ENCODE peak calls at places on chromosomes 3 and 15, in five cellular contexts. I is left lung; D is lower lobe of right lung; Y is CD4-positive, CD25-positive, alpha-beta regulatory T cell; S is heart right ventricle. H is an unnamed sample.

GRCh38 chr3:149487598-149488197 is 13.2 kb downstream of the TM4SF4 start:
- DNase-seq in D (no peak), S (no peak), Y (no peak), I (no peak), H (no peak)

GRCh38 chr15:66162286-66162685 is 91.3 kb downstream of the MEGF11 start:
- DNase-seq in D (no peak), Y (no peak), S (no peak), I (no peak), H (no peak)

GRCh38 chr3:11096266-11097135 is 57.8 kb upstream of the HRH1 start:
- DNase-seq in I (peak; percentile 85), S (peak; percentile 61), Y (no peak), D (peak; percentile 73), H (no peak)

GRCh38 chr3:40258555-40258954 is 51.0 kb upstream of the EIF1B start:
- DNase-seq in I (no peak), Y (no peak), D (no peak), S (no peak), H (no peak)

GRCh38 chr15:51731549-51732267 is 5.7 kb downstream of the LYSMD2 start:
- DNase-seq in S (no peak), D (no peak), Y (peak; percentile 6), I (no peak), H (peak; percentile 22)

GRCh38 chr3:188152660-188153497 is 1.1 kb upstream of the LPP start:
- DNase-seq in D (peak; percentile 57), Y (no peak), S (peak; percentile 41), I (peak; percentile 42), H (no peak)

GRCh38 chr3:154799801-154800200 is 280.3 kb upstream of the MME start:
- DNase-seq in S (no peak), I (no peak), Y (no peak), D (no peak), H (no peak)

GRCh38 chr3:122941233-122942206 is 86.0 kb downstream of the SEMA5B start:
- DNase-seq in Y (no peak), S (no peak), I (no peak), D (no peak), H (no peak)

GRCh38 chr3:66386925-66387650 is 113.7 kb downstream of the LRIG1 start:
- DNase-seq in I (no peak), Y (no peak), S (no peak), D (no peak), H (no peak)

GRCh38 chr15:25246641-25247417 is 192.0 kb downstream of the UBE3A start:
- DNase-seq in S (peak; percentile 3), I (no peak), Y (no peak), D (peak; percentile 34), H (no peak)
- H3K9me3 ChIP-seq in S (peaks cover 93% of the 10 kb centered on the region), I (no peaks in the 10 kb centered on the region), Y (peaks cover 63% of the 10 kb centered on the region), D (peaks cover 16% of the 10 kb centered on the region), H (no peaks in the 10 kb centered on the region)

GRCh38 chr3:50229490-50229889 is 6.5 kb upstream of the GNAI2 start:
- DNase-seq in I (no peak), Y (no peak), D (no peak), S (no peak), H (no peak)

GRCh38 chr3:50224639-50225038 is 11.4 kb upstream of the GNAI2 start:
- DNase-seq in S (no peak), D (no peak), I (no peak), Y (no peak), H (no peak)

GRCh38 chr3:50227390-50228183 is 8.4 kb upstream of the GNAI2 start:
- DNase-seq in I (peak; percentile 95), D (peak; percentile 97), Y (peak; percentile 89), S (peak; percentile 93), H (peak; percentile 87)

GRCh38 chr3:50230106-50230832 is 5.7 kb upstream of the GNAI2 start:
- DNase-seq in Y (no peak), S (no peak), I (no peak), D (peak; percentile 55), H (no peak)

DNA sequence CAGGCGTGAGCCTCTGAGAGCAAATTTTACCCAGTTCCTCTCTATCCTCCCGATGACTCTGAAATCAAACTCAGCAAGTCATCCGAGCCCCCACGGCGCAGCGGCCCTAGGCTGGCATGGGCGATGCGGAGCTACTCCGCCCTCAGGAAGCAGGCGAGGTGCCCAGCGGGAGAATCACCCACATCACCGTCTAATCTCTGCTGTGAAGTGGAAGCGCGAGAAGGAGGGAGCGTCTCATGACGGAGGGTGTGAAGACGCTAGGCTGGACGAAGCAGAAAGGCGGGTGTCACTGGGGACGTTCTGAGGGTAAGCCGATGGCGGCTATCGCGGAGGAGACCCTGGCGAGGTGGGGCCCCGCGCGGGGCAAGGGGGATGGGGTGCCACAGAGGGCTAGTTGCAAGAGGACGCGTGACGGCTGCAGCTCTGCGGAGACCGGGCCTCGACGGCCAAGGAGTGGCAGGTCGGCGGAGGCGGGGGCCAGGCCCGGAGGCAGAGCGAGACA is 9.1 kb upstream of the GNAI2 start:
- DNase-seq in S (no peak), D (no peak), Y (no peak), I (no peak), H (peak; percentile 10)
- H3K27ac ChIP-seq in S (peak overlapping the region; percentile 80), D (peak overlapping the region; percentile 83), Y (peak overlapping the region; percentile 68), I (peak overlapping the region; percentile 91), H (peak overlapping the region; percentile 69)

GRCh38 chr15:45980376-45980775 is 345.5 kb downstream of the SQOR start:
- DNase-seq in S (no peak), Y (no peak), D (no peak), I (no peak), H (no peak)
- H3K9me3 ChIP-seq in S (peaks cover 8% of the 10 kb centered on the region), Y (no peaks in the 10 kb centered on the region), D (peaks cover 4% of the 10 kb centered on the region), I (no peaks in the 10 kb centered on the region), H (no peaks in the 10 kb centered on the region)

DNA sequence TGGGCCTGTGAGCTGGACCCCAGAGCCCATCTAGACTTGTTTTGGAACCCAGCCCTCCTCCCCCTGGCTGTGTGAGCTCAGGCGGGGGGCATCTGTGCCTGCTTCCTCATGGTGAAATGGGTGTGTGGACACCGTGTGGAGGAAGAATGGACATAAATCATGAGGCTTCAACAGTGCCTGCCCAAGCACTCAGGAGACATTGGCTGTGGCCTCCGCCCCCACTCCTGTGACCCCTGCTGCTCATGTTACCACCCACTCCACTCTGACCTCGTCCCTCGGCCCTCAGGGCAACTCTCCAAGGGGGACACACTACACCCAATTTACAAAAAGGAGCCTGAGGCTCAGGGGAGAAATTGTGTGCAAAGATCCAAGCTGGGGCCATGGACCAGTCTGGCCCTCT is 16.6 kb downstream of the TPRA1 start:
- DNase-seq in S (no peak), Y (no peak), D (no peak), I (no peak), H (no peak)
- H3K27ac ChIP-seq in S (no peak overlapping the region), Y (no peak overlapping the region), D (no peak overlapping the region), I (no peak overlapping the region), H (no peak overlapping the region)

GRCh38 chr3:83926291-83926690 is 1032.5 kb upstream of the CADM2 start:
- DNase-seq in S (no peak), I (no peak), D (no peak), Y (no peak), H (no peak)
- H3K9me3 ChIP-seq in S (peaks cover 47% of the 10 kb centered on the region), I (no peaks in the 10 kb centered on the region), D (peaks cover 29% of the 10 kb centered on the region), Y (peaks cover 29% of the 10 kb centered on the region), H (peaks cover 3% of the 10 kb centered on the region)

DNA sequence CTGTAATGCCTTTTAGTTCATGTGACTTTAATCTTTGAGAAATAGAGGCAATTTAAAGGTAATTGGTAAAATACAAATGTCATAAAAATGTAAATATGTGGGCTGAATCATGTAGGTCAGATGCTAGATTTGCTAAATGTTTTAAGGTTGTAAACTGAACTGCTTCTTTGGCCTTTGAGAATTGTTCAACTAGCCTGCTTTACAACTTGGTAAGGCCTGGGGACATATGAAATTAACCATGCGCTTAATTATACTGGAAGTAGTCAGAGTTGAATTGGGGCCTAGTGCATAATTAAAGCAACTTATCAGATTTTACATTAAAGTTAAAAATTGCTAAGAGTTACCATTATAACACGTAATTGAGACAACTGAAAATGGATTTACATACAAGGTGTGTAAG is 21.0 kb upstream of the TMEM45A start:
- DNase-seq in I (no peak), S (no peak), Y (no peak), D (no peak), H (no peak)
- H3K27ac ChIP-seq in I (no peak overlapping the region), S (no peak overlapping the region), Y (no peak overlapping the region), D (no peak overlapping the region), H (no peak overlapping the region)

GRCh38 chr3:194390835-194391234 is 8.2 kb downstream of the GP5 start:
- DNase-seq in S (no peak), D (no peak), Y (no peak), I (no peak), H (no peak)
- H3K9me3 ChIP-seq in S (peaks cover 5% of the 10 kb centered on the region), D (no peaks in the 10 kb centered on the region), Y (peaks cover 5% of the 10 kb centered on the region), I (no peaks in the 10 kb centered on the region), H (no peaks in the 10 kb centered on the region)

GRCh38 chr15:78208887-78209645 is 25.3 kb downstream of the ACSBG1 start:
- DNase-seq in Y (no peak), D (no peak), I (no peak), S (no peak), H (no peak)
- H3K27ac ChIP-seq in Y (no peak overlapping the region), D (no peak overlapping the region), I (no peak overlapping the region), S (peak overlapping the region; percentile 71), H (no peak overlapping the region)

H was measured in effector memory CD4-positive, alpha-beta T cell.